ENCODE peak calls at places on chromosome 11, in seven cellular contexts. N, O, V, Z, C, A and P are unnamed samples.

GRCh38 chr11:93608280-93608862 is 53.1 kb upstream of the CEP295 start:
- DNase-seq in O (no peak), N (no peak), A (no peak), C (no peak), V (no peak), Z (no peak), P (no peak)

GRCh38 chr11:57480409-57481137 is 20.2 kb downstream of the RTN4RL2 start:
- DNase-seq in V (peak), A (no peak), Z (peak), N (no peak), C (peak), O (peak), P (peak)

GRCh38 chr11:12089473-12089872 is 20.9 kb upstream of the MICAL2 start:
- DNase-seq in A (no peak), Z (no peak), O (no peak), C (no peak), N (no peak), V (no peak), P (no peak)

GRCh38 chr11:85725510-85726258 is 39.7 kb upstream of the CCDC89 start:
- DNase-seq in A (peak), Z (no peak), V (no peak), N (peak), C (no peak), O (peak), P (peak)

GRCh38 chr11:88523362-88524028 is 186.0 kb upstream of the CTSC start:
- DNase-seq in V (no peak), O (no peak), A (no peak), N (peak), C (no peak), Z (no peak), P (peak)

GRCh38 chr11:103878646-103879045 is 157.8 kb upstream of the DDI1 start:
- DNase-seq in A (no peak), Z (no peak), C (no peak), O (peak), N (no peak), V (no peak), P (no peak)

GRCh38 chr11:119602745-119603373 is 126.1 kb downstream of the NECTIN1 start:
- DNase-seq in O (no peak), A (no peak), C (no peak), V (no peak), Z (no peak), N (no peak), P (no peak)

GRCh38 chr11:89489930-89490329 is 1.2 kb downstream of the NOX4 start:
- DNase-seq in A (no peak), V (no peak), N (no peak), C (no peak), Z (no peak), O (no peak), P (peak)

GRCh38 chr11:19524171-19524671 is 188.4 kb upstream of the NAV2 start:
- DNase-seq in V (peak), Z (no peak), C (no peak), N (no peak), O (no peak), A (no peak), P (no peak)